ENCODE peak calls at places on chromosomes 3 and 15, in four cellular contexts. U, E, W and V are unnamed samples. For H3K27me3 and H3K4me1, the result is how much of the 10 kb centered on the place peaks cover.

GRCh38 chr3:8595935-8596262 is 48.7 kb downstream of the SSUH2 start:
- DNase-seq in U (no peak), E (no peak), W (no peak), V (no peak)

GRCh38 chr15:69305204-69305931 is 6.7 kb downstream of the PAQR5 start:
- DNase-seq in U (no peak), E (peak), W (peak), V (no peak)

GRCh38 chr3:145176907-145177306 is 984.1 kb downstream of the PLOD2 start:
- DNase-seq in U (no peak), E (no peak), W (no peak), V (no peak)

GRCh38 chr3:38038447-38038911 is 529 bp upstream of the DLEC1 start:
- DNase-seq in U (no peak), E (no peak), W (no peak), V (no peak)

GRCh38 chr3:30473374-30474051 is 132.9 kb upstream of the TGFBR2 start:
- DNase-seq in U (no peak), E (no peak), W (no peak), V (peak)

GRCh38 chr3:16982439-16982838 is 97.7 kb downstream of the PLCL2 start:
- DNase-seq in U (no peak), E (no peak), W (no peak), V (no peak)

GRCh38 chr3:171833775-171834460 is 9.2 kb upstream of the TMEM212 start:
- DNase-seq in U (no peak), E (no peak), W (no peak), V (peak)

GRCh38 chr3:53566450-53567145 is 72.2 kb downstream of the CACNA1D start:
- DNase-seq in U (no peak), E (no peak), W (no peak), V (no peak)

GRCh38 chr15:57554063-57554820 is 37.5 kb upstream of the MYZAP start:
- DNase-seq in U (no peak), E (no peak), W (no peak), V (peak)

GRCh38 chr3:146640361-146640760 is 35.2 kb upstream of the PLSCR5 start:
- DNase-seq in U (no peak), E (no peak), W (no peak), V (no peak)

GRCh38 chr3:146637871-146638270 is 32.7 kb upstream of the PLSCR5 start:
- DNase-seq in U (no peak), E (no peak), W (peak), V (no peak)

GRCh38 chr3:146636881-146637280 is 31.7 kb upstream of the PLSCR5 start:
- DNase-seq in U (no peak), E (no peak), W (no peak), V (no peak)

GRCh38 chr3:146638718-146639117 is 33.6 kb upstream of the PLSCR5 start:
- DNase-seq in U (no peak), E (no peak), W (no peak), V (no peak)

DNA sequence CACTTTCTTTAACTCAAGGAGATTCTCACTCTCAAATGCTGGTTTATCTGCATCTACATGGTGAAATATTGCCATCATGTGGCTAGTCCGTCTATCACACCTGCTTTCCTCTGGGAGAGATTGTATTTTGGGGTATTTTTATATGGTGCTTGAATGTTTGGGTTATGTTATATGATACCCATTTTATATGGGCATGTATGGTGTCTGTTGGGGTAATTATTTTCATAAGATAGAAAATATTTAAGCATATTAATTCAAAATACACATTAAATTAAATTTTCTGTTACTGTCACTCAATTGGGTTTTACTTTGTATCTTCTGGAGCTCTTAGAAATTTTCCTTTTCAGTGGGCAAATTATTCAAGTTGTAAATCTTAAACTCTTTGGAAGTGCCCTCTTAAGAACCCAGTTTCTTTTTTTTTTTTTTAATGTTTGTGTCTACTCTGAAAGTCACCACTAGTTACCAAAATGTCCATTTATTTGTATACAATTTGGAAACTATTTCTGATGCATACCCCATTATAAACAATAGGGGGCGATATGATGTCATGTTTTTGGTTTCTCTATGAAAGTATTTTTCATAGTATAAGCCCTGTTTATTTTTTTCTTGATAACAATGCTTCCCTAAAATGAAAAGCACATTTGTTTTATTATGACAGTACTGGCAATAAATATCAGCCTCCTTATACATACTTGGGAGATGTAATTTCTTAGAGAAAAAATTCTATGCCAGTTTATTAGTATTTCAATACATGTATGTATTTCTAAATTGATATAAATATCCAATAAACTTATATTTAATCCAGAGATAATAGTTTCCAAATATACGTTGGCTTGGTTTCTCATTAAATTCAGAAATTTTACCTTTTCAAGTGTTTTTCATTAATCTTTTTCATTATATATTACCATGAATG is 36.1 kb upstream of the PLSCR5 start:
- DNase-seq in U (no peak), E (peak), W (peak), V (peak)
- TF ChIP-seq CTCF in U (peak), E (peak), W (peak), V (peak)

GRCh38 chr3:156674911-156675743 is 737 bp downstream of the TIPARP start:
- DNase-seq in U (peak), E (no peak), W (no peak), V (no peak)

GRCh38 chr3:156675744-156676466 is 1.5 kb downstream of the TIPARP start:
- DNase-seq in U (peak), E (peak), W (peak), V (peak)

GRCh38 chr3:156674046-156674910 is at the start of gene TIPARP:
- DNase-seq in U (peak), E (peak), W (peak), V (peak)

GRCh38 chr3:156676467-156677119 is 2.2 kb downstream of the TIPARP start:
- DNase-seq in U (no peak), E (no peak), W (no peak), V (peak)

GRCh38 chr3:156673732-156674045 is 701 bp upstream of the TIPARP start:
- DNase-seq in U (no peak), E (no peak), W (no peak), V (no peak)
- H3K27me3 ChIP-seq in U (under half), E (under half), W (under half), V (under half)

DNA sequence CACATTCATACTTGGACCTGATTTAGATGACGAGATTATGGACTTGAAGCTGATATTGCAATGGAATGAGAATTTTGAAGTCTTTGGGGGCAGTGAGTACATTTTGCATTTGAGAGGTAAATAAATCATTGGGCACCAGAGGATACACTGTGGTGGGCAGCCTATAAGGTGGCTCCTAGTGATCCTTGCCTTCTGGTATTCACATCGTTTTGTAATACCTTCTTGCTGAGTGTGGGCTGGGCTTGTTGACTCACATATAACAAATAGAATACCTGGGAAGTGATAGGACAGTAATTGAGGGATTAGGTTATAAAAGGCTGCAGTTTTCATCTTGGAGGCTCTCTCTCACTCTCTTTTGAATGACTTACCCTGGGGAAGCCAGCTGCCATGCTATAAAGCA is 605.5 kb upstream of the KCNMB2 start:
- DNase-seq in U (no peak), E (no peak), W (no peak), V (no peak)
- H3K4me1 ChIP-seq in U (under half), E (under half), W (under half), V (under half)

GRCh38 chr3:4303187-4304123 is at the start of gene SETMAR:
- DNase-seq in U (peak), E (peak), W (peak), V (peak)
- TF ChIP-seq CTCF in U (no peak), E (no peak), W (no peak), V (no peak)